ENCODE peak calls at places on chromosomes 11 and 22, in seven cellular contexts. F is GM12892, E is SK-N-SH, J is K562, M is H1, D is HepG2, B is GM12878. P is an unnamed sample.

GRCh38 chr22:29369460-29369859 is 18.9 kb downstream of the AP1B1 start:
- DNase-seq in M (peak; percentile 55), F (no peak), J (peak; percentile 42), B (no peak), E (no peak), D (no peak), P (no peak)

GRCh38 chr11:10654211-10655150 is 39.1 kb downstream of the IRAG1 start:
- DNase-seq in B (peak; percentile 23), E (peak; percentile 66), D (peak; percentile 57), J (peak; percentile 89), F (no peak), M (no peak), P (peak; percentile 39)

GRCh38 chr22:50732681-50733080 is 5.3 kb upstream of the ACR start:
- DNase-seq in B (no peak), M (peak; percentile 33), F (no peak), J (no peak), E (no peak), D (no peak), P (no peak)

GRCh38 chr11:33582636-33583325 is 117.8 kb downstream of the C11orf91 start:
- DNase-seq in M (no peak), B (no peak), F (no peak), J (no peak), E (no peak), D (no peak), P (no peak)

GRCh38 chr11:127049486-127049885 is 48.9 kb upstream of the KIRREL3 start:
- DNase-seq in D (no peak), J (no peak), E (no peak), B (no peak), F (no peak), M (no peak), P (no peak)

GRCh38 chr11:95058622-95059021 is 8.1 kb upstream of the SRSF8 start:
- DNase-seq in F (no peak), D (no peak), J (no peak), M (no peak), B (no peak), E (no peak), P (no peak)

GRCh38 chr11:102874842-102875241 is at the start of gene MMP12:
- DNase-seq in M (no peak), J (no peak), D (no peak), E (no peak), B (no peak), F (no peak), P (no peak)

GRCh38 chr11:22208151-22208858 is 15.4 kb downstream of the ANO5 start:
- DNase-seq in J (no peak), D (no peak), E (no peak), M (no peak), B (no peak), F (no peak), P (no peak)

GRCh38 chr11:43735931-43736330 is 55.4 kb downstream of the HSD17B12 start:
- DNase-seq in J (no peak), M (no peak), F (no peak), B (no peak), E (no peak), D (no peak), P (no peak)

GRCh38 chr11:64745219-64745522 is 1.2 kb upstream of the RASGRP2 start:
- DNase-seq in J (peak; percentile 58), E (peak; percentile 81), M (peak; percentile 77), F (peak; percentile 61), B (no peak), D (no peak), P (peak; percentile 72)

GRCh38 chr22:30882181-30882771 is 86.3 kb downstream of the MORC2 start:
- DNase-seq in M (no peak), F (no peak), B (no peak), E (no peak), J (peak; percentile 14), D (no peak), P (no peak)

GRCh38 chr11:12164061-12165014 is 53.9 kb downstream of the MICAL2 start:
- DNase-seq in M (no peak), F (no peak), J (no peak), D (no peak), E (no peak), B (no peak), P (no peak)

GRCh38 chr11:19903620-19904069 is 191.0 kb downstream of the NAV2 start:
- DNase-seq in D (peak; percentile 60), B (peak; percentile 3), J (peak; percentile 77), M (peak; percentile 90), E (peak; percentile 59), F (no peak), P (no peak)

GRCh38 chr11:65488273-65489058 is 10.4 kb upstream of the MALAT1 start:
- DNase-seq in F (no peak), D (no peak), E (no peak), B (no peak), M (no peak), J (peak; percentile 41), P (no peak)

GRCh38 chr11:6402061-6402470 is 11.8 kb downstream of the SMPD1 start:
- DNase-seq in D (peak; percentile 59), E (no peak), F (no peak), J (peak; percentile 23), M (no peak), B (no peak), P (no peak)

GRCh38 chr22:45905326-45905923 is 71.5 kb downstream of the WNT7B start:
- DNase-seq in B (no peak), E (no peak), J (no peak), F (no peak), M (no peak), D (no peak), P (no peak)

GRCh38 chr11:1053121-1053901 is 16.8 kb upstream of the MUC6 start:
- DNase-seq in J (peak; percentile 34), B (no peak), E (peak; percentile 55), M (no peak), F (no peak), D (no peak), P (no peak)

GRCh38 chr11:17581036-17581731 is 34.1 kb downstream of the OTOG start:
- DNase-seq in F (no peak), E (no peak), D (no peak), B (no peak), M (peak; percentile 27), J (no peak), P (no peak)

GRCh38 chr11:127191689-127192088 is 191.1 kb upstream of the KIRREL3 start:
- DNase-seq in E (no peak), M (no peak), D (no peak), B (no peak), J (no peak), F (no peak), P (no peak)

GRCh38 chr11:111975076-111975806 is 38.1 kb downstream of the DIXDC1 start:
- DNase-seq in B (no peak), J (no peak), M (no peak), D (no peak), E (no peak), F (no peak), P (no peak)

GRCh38 chr11:63869686-63870085 is 30.8 kb downstream of the MARK2 start:
- DNase-seq in J (no peak), M (no peak), E (no peak), D (no peak), B (no peak), F (no peak), P (no peak)

GRCh38 chr11:1232328-1233321 is 9.8 kb downstream of the MUC5B start:
- DNase-seq in J (no peak), E (peak; percentile 29), M (peak; percentile 39), F (peak; percentile 16), D (no peak), B (no peak), P (no peak)

GRCh38 chr22:33300165-33300564 is 242.0 kb upstream of the SYN3 start:
- DNase-seq in J (no peak), D (no peak), F (no peak), B (peak; percentile 24), M (no peak), E (no peak), P (no peak)
- TF ChIP-seq TAF1 in J (no peak), D (no peak), F (no peak), B (no peak), M (no peak), E (no peak), P (no peak)

DNA sequence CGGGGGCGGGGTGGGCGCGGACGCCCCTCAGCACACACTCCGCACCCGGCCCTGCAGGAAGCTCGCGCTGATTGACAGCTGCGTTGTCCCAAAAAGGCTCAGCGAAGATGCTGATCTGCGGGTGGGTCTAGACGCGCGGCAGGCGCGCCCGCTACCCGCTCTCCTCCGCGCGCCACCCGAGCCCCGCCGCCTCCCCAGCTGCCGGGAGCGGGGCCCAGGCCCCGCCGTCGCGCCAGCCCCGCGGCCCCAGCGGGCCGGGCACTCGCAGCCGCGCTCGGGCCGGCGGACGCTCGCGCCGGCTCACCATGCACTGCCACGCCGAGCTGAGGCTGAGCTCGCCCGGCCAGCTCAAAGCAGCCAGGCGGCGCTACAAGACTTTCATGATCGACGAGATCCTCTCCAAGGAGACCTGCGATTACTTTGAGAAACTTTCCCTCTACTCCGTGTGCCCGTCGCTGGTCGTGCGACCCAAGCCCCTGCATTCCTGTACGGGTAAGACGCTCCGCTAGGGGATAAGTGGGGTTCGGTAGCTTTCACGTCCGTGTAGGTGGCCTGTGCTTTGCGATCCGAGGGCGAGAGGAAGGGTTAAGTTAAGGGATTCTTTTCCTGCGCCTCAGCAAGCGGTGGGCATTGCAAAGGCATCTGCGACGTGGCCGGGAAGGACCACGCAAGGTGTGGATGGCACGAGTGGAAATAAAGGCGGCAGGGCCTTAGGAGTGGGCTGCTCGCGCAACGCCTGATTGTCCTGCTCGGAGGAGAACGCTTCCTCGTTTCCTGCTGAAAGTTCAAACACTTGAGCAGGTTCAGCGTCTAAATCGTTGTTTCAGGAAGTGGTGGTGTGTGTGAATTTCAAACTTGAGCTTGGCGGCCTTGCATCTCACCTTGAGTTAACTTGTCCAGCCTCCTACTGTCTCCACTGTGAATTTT is at the start of gene BARX2:
- DNase-seq in B (no peak), J (peak; percentile 7), M (peak; percentile 77), E (peak; percentile 70), D (peak; percentile 33), F (peak; percentile 12), P (no peak)
- TF ChIP-seq TAF1 in B (no peak), J (no peak), M (peak; percentile 12), E (no peak), D (no peak), F (no peak), P (no peak)

DNA sequence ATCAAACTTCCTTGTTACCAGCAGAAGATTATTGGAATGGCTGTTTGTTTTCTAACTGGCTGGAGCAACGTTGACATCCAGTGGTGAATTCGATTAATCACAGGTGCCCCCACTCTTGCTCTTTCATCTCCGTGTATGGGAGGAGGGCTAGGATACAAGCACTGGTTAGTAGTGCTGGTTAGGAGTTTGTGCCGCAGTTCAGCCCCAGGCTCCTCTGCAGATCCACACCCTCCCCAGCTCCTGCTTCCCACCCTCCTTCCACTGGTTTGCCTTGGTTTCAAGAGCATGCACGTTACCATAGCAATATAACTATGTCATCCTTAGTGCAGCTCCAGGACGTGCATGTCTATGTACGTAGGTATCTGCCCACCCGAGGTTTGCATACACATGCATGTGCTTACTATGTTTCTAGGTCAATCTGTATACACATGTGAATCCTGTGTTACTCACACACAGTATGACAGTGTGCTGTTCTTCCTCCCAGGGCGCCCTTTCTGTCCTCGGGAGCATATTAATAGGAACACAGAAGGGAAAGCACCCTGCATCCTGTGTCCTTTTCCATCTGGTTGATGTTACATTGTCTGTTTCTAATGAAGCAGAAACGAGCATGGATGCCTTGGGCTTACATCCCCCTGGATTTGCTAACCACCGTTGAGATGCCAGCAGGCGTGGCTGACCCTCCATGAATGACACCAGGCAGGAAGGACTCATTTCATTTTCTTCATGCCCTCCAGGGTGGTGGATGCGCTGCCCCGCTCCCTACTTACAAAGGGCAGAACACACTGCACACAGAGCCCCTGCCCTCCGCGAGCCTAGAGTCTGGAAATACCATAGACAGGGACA is 539.2 kb downstream of the OPCML start:
- DNase-seq in E (peak; percentile 63), B (no peak), J (no peak), M (no peak), D (no peak), F (no peak), P (no peak)
- TF ChIP-seq TAF1 in E (no peak), B (no peak), J (no peak), M (no peak), D (no peak), F (no peak), P (no peak)

GRCh38 chr22:22838148-22838786 is 49.3 kb upstream of the IGLL5 start:
- DNase-seq in B (no peak), E (no peak), J (no peak), D (no peak), M (no peak), F (no peak), P (no peak)
- TF ChIP-seq TAF1 in B (no peak), E (no peak), J (no peak), D (no peak), M (no peak), F (no peak), P (no peak)

P was measured in GM12891.